ENCODE peak calls at places on chromosome 14, in four cellular contexts. H, J, L and E are unnamed samples.

GRCh38 chr14:69320581-69321365 is 60.8 kb downstream of the GALNT16 start:
- DNase-seq in H (no peak), J (no peak), L (no peak), E (no peak)

GRCh38 chr14:53999061-53999488 is 42.5 kb upstream of the BMP4 start:
- DNase-seq in H (no peak), J (no peak), L (peak; percentile 68), E (no peak)

GRCh38 chr14:94036328-94037167 is 10.4 kb downstream of the OTUB2 start:
- DNase-seq in H (peak; percentile 64), J (peak; percentile 70), L (peak; percentile 73), E (peak; percentile 60)

GRCh38 chr14:67644428-67644827 is 24.7 kb downstream of the ARG2 start:
- DNase-seq in H (no peak), J (no peak), L (no peak), E (no peak)

GRCh38 chr14:53011053-53011462 is 60.2 kb upstream of the FERMT2 start:
- DNase-seq in H (peak; percentile 21), J (no peak), L (peak; percentile 53), E (no peak)

GRCh38 chr14:58299665-58300202 is 1.4 kb downstream of the ARID4A start:
- DNase-seq in H (no peak), J (no peak), L (no peak), E (no peak)

GRCh38 chr14:92456215-92457017 is 57.2 kb upstream of the RIN3 start:
- DNase-seq in H (peak; percentile 50), J (peak; percentile 34), L (peak; percentile 59), E (peak; percentile 67)

GRCh38 chr14:92759300-92759678 is 10.9 kb upstream of the LGMN start:
- DNase-seq in H (no peak), J (peak; percentile 23), L (no peak), E (no peak)

GRCh38 chr14:24848427-24848826 is 201.5 kb downstream of the STXBP6 start:
- DNase-seq in H (no peak), J (no peak), L (no peak), E (no peak)

GRCh38 chr14:22159968-22160367 is 429.1 kb downstream of the DAD1 start:
- DNase-seq in H (no peak), J (no peak), L (no peak), E (no peak)
- TF ChIP-seq FOSL1 in H (no peak), J (no peak), L (no peak), E (no peak)

GRCh38 chr14:104687601-104688504 is 1.6 kb upstream of the INF2 start:
- DNase-seq in H (peak; percentile 62), J (no peak), L (peak; percentile 84), E (no peak)

GRCh38 chr14:104689620-104690265 is 325 bp downstream of the INF2 start:
- DNase-seq in H (no peak), J (peak; percentile 60), L (no peak), E (no peak)

GRCh38 chr14:104688505-104688754 is 988 bp upstream of the INF2 start:
- DNase-seq in H (no peak), J (no peak), L (no peak), E (no peak)

GRCh38 chr14:104690266-104690711 is 871 bp downstream of the INF2 start:
- DNase-seq in H (no peak), J (no peak), L (no peak), E (no peak)

GRCh38 chr14:104688755-104689619 is at the start of gene INF2:
- DNase-seq in H (no peak), J (peak; percentile 91), L (peak; percentile 62), E (no peak)
- TF ChIP-seq FOSL1 in H (no peak), J (no peak), L (no peak), E (no peak)

DNA sequence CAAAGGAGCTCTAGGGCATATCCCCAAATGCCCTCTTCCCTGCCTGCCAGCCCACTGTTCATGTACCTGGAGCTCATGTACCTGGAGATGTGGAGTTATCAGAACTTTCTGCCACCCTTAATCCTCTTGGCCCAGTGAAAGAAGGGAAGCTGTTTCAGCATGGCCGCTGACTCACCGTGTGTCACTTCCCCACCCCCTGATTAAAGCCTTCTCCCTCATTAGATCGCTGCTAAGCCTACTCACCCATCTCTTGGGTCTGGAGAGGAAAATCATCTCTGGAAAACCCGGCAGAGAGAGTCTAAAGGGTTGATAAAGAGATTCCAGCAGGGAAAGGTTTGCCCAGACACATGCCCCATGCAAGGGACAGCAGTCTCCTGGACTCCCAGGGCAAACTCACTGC is 4.5 kb upstream of the LTBP2 start:
- DNase-seq in H (peak; percentile 73), J (no peak), L (no peak), E (no peak)
- TF ChIP-seq FOSL1 in H (no peak), J (peak; percentile 92), L (no peak), E (no peak)

DNA sequence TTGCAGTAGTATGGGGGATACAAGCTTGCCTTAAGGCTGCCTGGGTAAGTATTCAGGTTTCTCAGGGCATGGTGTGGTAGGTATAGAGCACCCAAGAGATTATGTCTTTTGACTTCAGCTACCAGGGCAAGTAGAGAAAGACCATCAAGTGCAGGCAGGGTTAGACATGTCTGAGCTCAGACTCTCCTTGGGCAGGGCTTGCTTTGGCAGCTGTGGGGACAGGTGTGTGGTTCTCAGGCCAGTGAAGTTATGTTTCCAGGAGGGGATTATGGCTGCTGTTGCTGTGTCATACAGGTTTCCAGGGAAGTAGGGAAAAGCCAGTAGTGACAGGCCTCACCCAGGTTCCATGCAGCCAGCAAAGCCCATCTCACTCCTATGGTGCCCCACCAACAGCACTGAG is 1040.4 kb downstream of the FLRT2 start:
- DNase-seq in H (no peak), J (no peak), L (no peak), E (no peak)
- TF ChIP-seq FOSL1 in H (no peak), J (no peak), L (no peak), E (no peak)

DNA sequence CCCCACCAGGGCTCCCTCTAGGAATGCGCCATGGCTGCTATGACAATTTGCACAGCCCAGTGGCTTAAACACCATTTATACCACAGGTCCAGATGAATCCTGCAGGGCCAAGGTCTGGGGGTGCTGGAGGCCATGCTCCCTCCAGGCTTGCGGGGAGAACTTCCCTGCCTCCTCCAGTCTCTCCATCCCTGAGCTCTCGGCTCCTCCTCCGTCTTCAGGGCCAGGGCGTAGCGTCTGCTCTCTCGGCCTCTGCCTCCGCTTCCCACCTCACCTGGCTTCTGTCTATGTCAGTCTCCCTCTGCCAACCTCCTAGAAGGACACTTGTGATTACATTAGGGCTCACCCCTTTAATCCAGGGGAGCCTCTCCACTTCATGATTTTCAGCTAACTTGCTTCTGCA is 401.3 kb downstream of the TMEM121 start:
- DNase-seq in H (no peak), J (peak; percentile 0), L (no peak), E (no peak)
- TF ChIP-seq FOSL1 in H (no peak), J (no peak), L (no peak), E (no peak)

GRCh38 chr14:72546359-72547035 is 347.4 kb downstream of the DPF3 start:
- DNase-seq in H (no peak), J (no peak), L (no peak), E (no peak)

GRCh38 chr14:72545411-72546311 is 348.2 kb downstream of the DPF3 start:
- DNase-seq in H (no peak), J (no peak), L (no peak), E (no peak)

GRCh38 chr14:72547999-72548398 is 345.9 kb downstream of the DPF3 start:
- DNase-seq in H (no peak), J (no peak), L (no peak), E (no peak)

GRCh38 chr14:72543325-72543724 is 350.6 kb downstream of the DPF3 start:
- DNase-seq in H (no peak), J (no peak), L (no peak), E (no peak)

GRCh38 chr14:72544615-72545387 is 349.1 kb downstream of the DPF3 start:
- DNase-seq in H (no peak), J (no peak), L (no peak), E (peak; percentile 59)
- TF ChIP-seq FOSL1 in H (no peak), J (no peak), L (no peak), E (no peak)